ENCODE peak calls at places on chromosomes 1 and 21, in seven cellular contexts. W is cardiac muscle cell, D is sigmoid colon, K is K562, B is brain microvascular endothelial cell, E is ascending aorta, A is upper lobe of right lung. C is an unnamed sample.

GRCh38 chr1:207025144-207025880 is 7.2 kb downstream of the C1orf116 start:
- DNase-seq in W (peak; percentile 63), D (no peak), K (no peak), B (no peak), E (no peak), A (peak; percentile 74), C (no peak)

GRCh38 chr1:204506091-204506968 is 9.9 kb upstream of the MDM4 start:
- DNase-seq in W (peak; percentile 94), D (peak; percentile 87), K (peak; percentile 76), B (peak; percentile 85), E (peak; percentile 18), A (peak; percentile 78), C (no peak)

GRCh38 chr1:89973481-89974127 is 21.3 kb upstream of the ZNF326 start:
- DNase-seq in W (no peak), D (no peak), K (peak; percentile 59), B (no peak), E (no peak), A (no peak), C (no peak)

GRCh38 chr21:34599534-34600101 is 15.3 kb downstream of the RCAN1 start:
- DNase-seq in W (no peak), D (no peak), K (no peak), B (no peak), E (no peak), A (no peak), C (no peak)

GRCh38 chr1:155169541-155169940 is 3.6 kb downstream of the KRTCAP2 start:
- DNase-seq in W (no peak), D (no peak), K (peak; percentile 0), B (no peak), E (no peak), A (no peak), C (no peak)

GRCh38 chr1:235275223-235275622 is 52.8 kb downstream of the ARID4B start:
- DNase-seq in W (no peak), D (no peak), K (no peak), B (no peak), E (no peak), A (no peak), C (no peak)

GRCh38 chr1:218361298-218362065 is 16.3 kb downstream of the TGFB2 start:
- DNase-seq in W (peak; percentile 76), D (no peak), K (peak; percentile 22), B (no peak), E (no peak), A (no peak), C (no peak)

GRCh38 chr21:14901482-14901958 is 163.3 kb downstream of the NRIP1 start:
- DNase-seq in W (peak; percentile 54), D (no peak), K (no peak), B (peak; percentile 45), E (no peak), A (no peak), C (no peak)

GRCh38 chr1:94070746-94071318 is 50.1 kb downstream of the ABCA4 start:
- DNase-seq in W (no peak), D (no peak), K (no peak), B (no peak), E (no peak), A (no peak), C (no peak)

GRCh38 chr1:26190373-26190987 is at the start of gene CATSPER4:
- DNase-seq in W (peak; percentile 47), D (no peak), K (peak; percentile 74), B (no peak), E (no peak), A (no peak), C (no peak)

GRCh38 chr1:199265319-199265718 is 626.5 kb downstream of the PTPRC start:
- DNase-seq in W (no peak), D (no peak), K (no peak), B (no peak), E (no peak), A (no peak), C (no peak)

GRCh38 chr1:244199883-244200282 is 148.8 kb downstream of the ZBTB18 start:
- DNase-seq in W (no peak), D (no peak), K (no peak), B (no peak), E (no peak), A (no peak), C (no peak)

GRCh38 chr1:225230483-225230882 is 197.4 kb downstream of the LBR start:
- DNase-seq in W (no peak), D (no peak), K (no peak), B (no peak), E (no peak), A (no peak), C (no peak)

GRCh38 chr1:97827887-97828286 is 92.9 kb downstream of the DPYD start:
- DNase-seq in W (no peak), D (no peak), K (no peak), B (no peak), E (no peak), A (no peak), C (no peak)

GRCh38 chr1:81803423-81804103 is 2.8 kb downstream of the ADGRL2 start:
- DNase-seq in W (peak; percentile 50), D (no peak), K (no peak), B (peak; percentile 14), E (no peak), A (no peak), C (no peak)
- H3K4me3 ChIP-seq in W (peak overlapping the region; percentile 94), D (peak overlapping the region; percentile 80), K (no peak overlapping the region), B (peak overlapping the region; percentile 77), E (peak overlapping the region; percentile 74), A (peak overlapping the region; percentile 70), C (peak overlapping the region; percentile 44)

DNA sequence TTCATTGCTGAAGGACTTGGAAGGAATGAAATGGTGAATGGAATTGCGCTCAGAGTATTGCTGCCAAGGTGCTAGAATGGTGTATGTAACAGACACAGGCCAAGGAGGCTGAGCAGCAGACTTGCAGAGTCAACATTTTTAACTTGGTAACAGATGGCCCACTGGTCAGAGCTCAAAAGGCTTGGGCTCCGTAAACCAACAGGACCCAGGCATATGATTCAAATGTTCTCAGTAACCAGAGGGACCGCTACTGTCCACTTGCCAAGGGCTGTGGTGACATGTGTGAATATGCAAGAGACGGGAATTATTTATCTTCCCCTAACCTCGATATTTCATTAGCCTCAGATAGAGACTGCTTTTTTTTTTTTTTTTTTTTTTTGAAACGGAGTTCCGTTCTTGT is 28.8 kb upstream of the PTGFRN start:
- DNase-seq in W (no peak), D (peak; percentile 73), K (no peak), B (no peak), E (no peak), A (no peak), C (no peak)
- H3K27ac ChIP-seq in W (no peak overlapping the region), D (no peak overlapping the region), K (no peak overlapping the region), B (no peak overlapping the region), E (peak overlapping the region; percentile 53), A (no peak overlapping the region), C (peak overlapping the region; percentile 78)

GRCh38 chr1:245803666-245804037 is 648.9 kb downstream of the KIF26B start:
- DNase-seq in W (no peak), D (no peak), K (no peak), B (no peak), E (no peak), A (no peak), C (no peak)

GRCh38 chr1:245802941-245803665 is 648.3 kb downstream of the KIF26B start:
- DNase-seq in W (no peak), D (no peak), K (no peak), B (no peak), E (no peak), A (no peak), C (no peak)

GRCh38 chr1:245798367-245798747 is 643.6 kb downstream of the KIF26B start:
- DNase-seq in W (no peak), D (no peak), K (no peak), B (no peak), E (no peak), A (no peak), C (no peak)

GRCh38 chr1:245800901-245801605 is 646.3 kb downstream of the KIF26B start:
- DNase-seq in W (no peak), D (no peak), K (no peak), B (no peak), E (no peak), A (no peak), C (no peak)

DNA sequence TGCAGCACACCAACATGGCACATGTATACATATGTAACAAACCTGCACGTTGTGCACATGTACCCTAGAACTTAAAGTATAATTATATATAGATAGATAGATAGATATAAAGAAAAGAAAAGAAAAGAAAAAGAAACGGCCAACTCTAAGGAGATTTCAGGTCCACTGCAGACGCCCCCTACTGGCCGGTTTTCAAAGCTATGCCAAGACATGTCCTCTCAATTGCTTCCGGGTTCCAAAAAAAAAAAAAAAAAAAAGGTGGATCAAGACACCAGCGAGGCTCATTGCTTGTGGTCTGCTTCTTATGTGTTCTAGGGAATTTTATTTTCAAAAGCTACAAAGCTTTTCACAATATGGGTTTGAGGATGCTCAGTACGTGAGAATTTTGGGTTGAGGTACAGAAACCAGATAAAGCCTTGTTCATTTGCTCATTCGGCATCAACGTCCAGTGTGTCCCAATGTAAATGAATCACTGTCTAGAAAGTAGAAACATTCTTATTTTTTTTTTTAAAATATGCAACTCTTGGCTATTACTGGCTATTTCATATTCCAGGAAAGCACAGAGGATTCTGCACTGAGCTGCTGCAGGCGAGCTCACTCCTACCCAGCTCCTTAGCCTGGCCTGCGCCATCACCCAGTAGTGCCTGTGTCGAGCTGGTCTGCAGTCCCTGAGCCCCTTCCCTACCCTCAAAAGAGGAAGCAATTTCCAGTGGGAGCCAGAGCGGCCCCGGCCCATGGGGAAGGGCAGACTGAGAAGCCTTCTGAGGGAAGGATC is 643.0 kb downstream of the KIF26B start:
- DNase-seq in W (peak; percentile 22), D (no peak), K (peak; percentile 71), B (peak; percentile 15), E (no peak), A (no peak), C (no peak)
- TF ChIP-seq CTCF in W (peak; percentile 36), D (no peak), K (peak; percentile 71), B (peak; percentile 69), E (no peak), A (peak; percentile 40), C (no peak)

DNA sequence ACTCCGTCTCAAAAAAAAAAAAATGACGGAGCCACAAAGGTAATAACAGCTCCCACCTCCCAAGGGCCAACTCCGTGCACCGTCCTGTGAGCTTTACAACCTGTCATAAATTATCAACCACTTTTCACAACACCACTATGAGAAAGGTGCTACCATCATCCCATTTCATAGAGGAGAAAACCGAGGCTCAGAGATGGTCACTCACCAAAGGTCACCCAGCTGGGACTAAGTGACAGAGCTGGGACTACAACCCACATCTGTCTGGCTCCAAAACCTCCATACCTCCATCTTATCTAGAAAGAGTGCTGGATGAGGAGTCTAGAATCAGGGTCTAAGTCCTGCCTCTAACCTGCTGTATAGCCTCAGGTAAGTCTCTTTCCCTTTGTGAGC is 43.6 kb upstream of the ECE1 start:
- DNase-seq in W (no peak), D (no peak), K (no peak), B (no peak), E (no peak), A (no peak), C (no peak)
- H3K4me3 ChIP-seq in W (no peak overlapping the region), D (no peak overlapping the region), K (no peak overlapping the region), B (no peak overlapping the region), E (peak overlapping the region; percentile 47), A (no peak overlapping the region), C (no peak overlapping the region)

GRCh38 chr1:184422490-184423233 is 35.8 kb downstream of the C1orf21 start:
- DNase-seq in W (no peak), D (no peak), K (no peak), B (no peak), E (no peak), A (no peak), C (no peak)
- H3K27ac ChIP-seq in W (no peak overlapping the region), D (no peak overlapping the region), K (no peak overlapping the region), B (no peak overlapping the region), E (no peak overlapping the region), A (no peak overlapping the region), C (peak overlapping the region; percentile 85)

C was measured in RWPE2.